ENCODE peak calls at places on chromosomes 13 and 19, in four cellular contexts. Q is hippocampal formation, E is NCI-H2171 treated with DMSO at 0.1 percent for 48 hours, T is DMS153. P is an unnamed sample.

GRCh38 chr13:113920606-113921306 is 53.1 kb downstream of the C13orf46 start:
- DNase-seq in Q (no peak), E (no peak), T (no peak), P (no peak)

GRCh38 chr13:39655041-39655568 is 357 bp upstream of the COG6 start:
- DNase-seq in Q (no peak), E (peak), T (no peak), P (no peak)

GRCh38 chr19:16594681-16595091 is 22.5 kb upstream of the SLC35E1 start:
- DNase-seq in Q (no peak), E (no peak), T (no peak), P (no peak)

GRCh38 chr13:104057851-104058250 is 991.6 kb upstream of the SLC10A2 start:
- DNase-seq in Q (no peak), E (no peak), T (no peak), P (no peak)

GRCh38 chr13:76210262-76210661 is 574.1 kb downstream of the LMO7 start:
- DNase-seq in Q (no peak), E (peak), T (peak), P (no peak)

GRCh38 chr19:15525291-15525690 is 17.0 kb downstream of the CYP4F22 start:
- DNase-seq in Q (no peak), E (no peak), T (no peak), P (no peak)

GRCh38 chr13:97933736-97934135 is 19.7 kb upstream of the IPO5 start:
- DNase-seq in Q (no peak), E (no peak), T (no peak), P (no peak)

GRCh38 chr13:79282976-79283375 is 123.1 kb downstream of the RBM26 start:
- DNase-seq in Q (no peak), E (no peak), T (no peak), P (no peak)

GRCh38 chr19:42412661-42413076 is 14.5 kb downstream of the LIPE start:
- DNase-seq in Q (peak), E (no peak), T (no peak), P (peak)

GRCh38 chr19:38686530-38686888 is 39.1 kb downstream of the ACTN4 start:
- DNase-seq in Q (no peak), E (no peak), T (no peak), P (no peak)

GRCh38 chr13:64538711-64539110 is 2691.4 kb downstream of the PCDH9 start:
- DNase-seq in Q (no peak), E (no peak), T (no peak), P (no peak)

GRCh38 chr13:112885782-112886268 is 83.2 kb upstream of the MCF2L start:
- DNase-seq in Q (no peak), E (no peak), T (peak), P (no peak)

GRCh38 chr13:40330950-40331349 is 335.5 kb downstream of the FOXO1 start:
- DNase-seq in Q (no peak), E (no peak), T (no peak), P (no peak)

GRCh38 chr13:48252176-48252575 is 19.2 kb downstream of the ITM2B start:
- DNase-seq in Q (no peak), E (no peak), T (no peak), P (no peak)

GRCh38 chr19:10290876-10291553 is 1.3 kb downstream of the ICAM5 start:
- DNase-seq in Q (no peak), E (peak), T (no peak), P (no peak)

GRCh38 chr19:57664269-57665127 is 4.2 kb upstream of the ZSCAN4 start:
- DNase-seq in Q (peak), E (peak), T (no peak), P (peak)

GRCh38 chr13:95641961-95642621 is 2.4 kb downstream of the DZIP1 start:
- DNase-seq in Q (no peak), E (no peak), T (no peak), P (peak)

GRCh38 chr13:112160558-112160957 is 93.6 kb downstream of the SOX1 start:
- DNase-seq in Q (no peak), E (no peak), T (no peak), P (no peak)

GRCh38 chr19:2756477-2756876 is 16.7 kb upstream of the SLC39A3 start:
- DNase-seq in Q (no peak), E (no peak), T (no peak), P (no peak)

GRCh38 chr13:45537506-45537905 is 72.8 kb downstream of the COG3 start:
- DNase-seq in Q (no peak), E (no peak), T (no peak), P (no peak)

GRCh38 chr19:36160821-36161596 is 8.8 kb upstream of the COX7A1 start:
- DNase-seq in Q (no peak), E (no peak), T (no peak), P (no peak)

GRCh38 chr13:36475468-36475867 is 43.2 kb downstream of the CCNA1 start:
- DNase-seq in Q (no peak), E (no peak), T (no peak), P (no peak)

GRCh38 chr19:14031719-14032480 is at the start of gene IL27RA:
- DNase-seq in Q (peak), E (peak), T (no peak), P (peak)

GRCh38 chr13:28047784-28048388 is 52.5 kb downstream of the FLT3 start:
- DNase-seq in Q (no peak), E (no peak), T (no peak), P (no peak)

GRCh38 chr13:25701304-25701703 is 329.5 kb downstream of the ATP8A2 start:
- DNase-seq in Q (no peak), E (no peak), T (no peak), P (no peak)

GRCh38 chr13:113903361-113903760 is 39.5 kb upstream of the GAS6 start:
- DNase-seq in Q (no peak), E (no peak), T (no peak), P (no peak)

GRCh38 chr13:113860051-113860471 is 3.8 kb downstream of the GAS6 start:
- DNase-seq in Q (no peak), E (no peak), T (no peak), P (no peak)

GRCh38 chr19:18478545-18479311 is 40.8 kb upstream of the ISYNA1 start:
- DNase-seq in Q (peak), E (no peak), T (peak), P (peak)

GRCh38 chr13:33953203-33953602 is 135.3 kb downstream of the RFC3 start:
- DNase-seq in Q (no peak), E (no peak), T (no peak), P (no peak)

GRCh38 chr19:19502808-19503602 is 12.3 kb downstream of the TSSK6 start:
- DNase-seq in Q (no peak), E (no peak), T (no peak), P (no peak)

P was measured in hypothalamus.